ENCODE peak calls at places on chromosomes 5 and 9, in eight cellular contexts. One of them, this sample, is unnamed.

GRCh38 chr9:91948423-91949292 is 1.4 kb downstream of the ROR2 start:
- DNase-seq in colonic mucosa: peak; percentile 57
- DNase-seq in fibroblast of villous mesenchyme: peak; percentile 70
- DNase-seq in HCT116: peak; percentile 65
- DNase-seq in foreskin fibroblast: no peak
- DNase-seq in stomach: peak; percentile 76
- DNase-seq in psoas muscle: no peak
- DNase-seq in epithelial cell of esophagus: peak; percentile 52
- DNase-seq in this sample: peak; percentile 51

GRCh38 chr5:34475249-34475966 is 180.7 kb upstream of the RAI14 start:
- DNase-seq in colonic mucosa: no peak
- DNase-seq in fibroblast of villous mesenchyme: no peak
- DNase-seq in HCT116: no peak
- DNase-seq in foreskin fibroblast: no peak
- DNase-seq in stomach: no peak
- DNase-seq in psoas muscle: no peak
- DNase-seq in epithelial cell of esophagus: no peak
- DNase-seq in this sample: no peak

GRCh38 chr9:92294297-92294676 is 790 bp upstream of the IARS1 start:
- DNase-seq in colonic mucosa: peak; percentile 20
- DNase-seq in fibroblast of villous mesenchyme: peak; percentile 26
- DNase-seq in HCT116: no peak
- DNase-seq in foreskin fibroblast: no peak
- DNase-seq in stomach: no peak
- DNase-seq in psoas muscle: no peak
- DNase-seq in epithelial cell of esophagus: no peak
- DNase-seq in this sample: peak; percentile 38

GRCh38 chr9:69981686-69982450 is 61.8 kb upstream of the MAMDC2 start:
- DNase-seq in colonic mucosa: no peak
- DNase-seq in fibroblast of villous mesenchyme: peak; percentile 10
- DNase-seq in HCT116: no peak
- DNase-seq in foreskin fibroblast: peak; percentile 75
- DNase-seq in stomach: no peak
- DNase-seq in psoas muscle: no peak
- DNase-seq in epithelial cell of esophagus: peak; percentile 64
- DNase-seq in this sample: no peak

GRCh38 chr9:89917861-89918260 is 313.0 kb downstream of the GADD45G start:
- DNase-seq in colonic mucosa: no peak
- DNase-seq in fibroblast of villous mesenchyme: no peak
- DNase-seq in HCT116: no peak
- DNase-seq in foreskin fibroblast: no peak
- DNase-seq in stomach: no peak
- DNase-seq in psoas muscle: no peak
- DNase-seq in epithelial cell of esophagus: no peak
- DNase-seq in this sample: no peak

GRCh38 chr9:123238364-123238763 is 30.0 kb downstream of the STRBP start:
- DNase-seq in colonic mucosa: no peak
- DNase-seq in fibroblast of villous mesenchyme: peak; percentile 22
- DNase-seq in HCT116: no peak
- DNase-seq in foreskin fibroblast: no peak
- DNase-seq in stomach: no peak
- DNase-seq in psoas muscle: no peak
- DNase-seq in epithelial cell of esophagus: no peak
- DNase-seq in this sample: no peak

GRCh38 chr9:8961186-8961666 is 1161.6 kb upstream of the DMAC1 start:
- DNase-seq in colonic mucosa: peak; percentile 17
- DNase-seq in fibroblast of villous mesenchyme: no peak
- DNase-seq in HCT116: no peak
- DNase-seq in foreskin fibroblast: no peak
- DNase-seq in stomach: no peak
- DNase-seq in psoas muscle: peak; percentile 48
- DNase-seq in epithelial cell of esophagus: no peak
- DNase-seq in this sample: no peak

GRCh38 chr5:160197341-160198147 is 31.8 kb upstream of the FABP6 start:
- DNase-seq in colonic mucosa: no peak
- DNase-seq in fibroblast of villous mesenchyme: peak; percentile 73
- DNase-seq in HCT116: no peak
- DNase-seq in foreskin fibroblast: no peak
- DNase-seq in stomach: no peak
- DNase-seq in psoas muscle: no peak
- DNase-seq in epithelial cell of esophagus: no peak
- DNase-seq in this sample: no peak

GRCh38 chr5:112957409-112957808 is 19.2 kb upstream of the DCP2 start:
- DNase-seq in colonic mucosa: no peak
- DNase-seq in fibroblast of villous mesenchyme: no peak
- DNase-seq in HCT116: no peak
- DNase-seq in foreskin fibroblast: no peak
- DNase-seq in stomach: no peak
- DNase-seq in psoas muscle: no peak
- DNase-seq in epithelial cell of esophagus: no peak
- DNase-seq in this sample: no peak

GRCh38 chr5:35205186-35205585 is 25.1 kb downstream of the PRLR start:
- DNase-seq in colonic mucosa: no peak
- DNase-seq in fibroblast of villous mesenchyme: no peak
- DNase-seq in HCT116: no peak
- DNase-seq in foreskin fibroblast: no peak
- DNase-seq in stomach: no peak
- DNase-seq in psoas muscle: no peak
- DNase-seq in epithelial cell of esophagus: no peak
- DNase-seq in this sample: no peak

DNA sequence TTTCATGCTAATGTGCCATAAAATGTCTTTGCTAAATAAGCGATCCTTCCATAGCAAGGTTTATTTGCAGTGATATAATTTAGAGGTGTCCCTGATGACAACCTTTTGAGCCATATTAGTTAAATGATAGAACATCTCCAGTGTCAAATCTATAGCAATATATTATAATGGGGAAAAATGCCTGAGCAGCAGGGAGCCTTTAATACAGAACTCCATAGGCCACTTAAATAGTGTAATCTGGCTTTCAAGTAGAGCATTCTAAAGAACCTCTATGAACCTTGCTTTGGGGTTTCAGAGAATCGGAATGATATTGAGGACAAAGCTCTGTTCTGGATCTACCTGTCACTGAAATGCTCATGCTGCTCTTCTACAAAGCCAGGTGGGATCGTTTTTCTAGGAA is 96.7 kb upstream of the MEF2C start:
- DNase-seq in colonic mucosa: no peak
- DNase-seq in fibroblast of villous mesenchyme: no peak
- DNase-seq in HCT116: no peak
- DNase-seq in foreskin fibroblast: no peak
- DNase-seq in stomach: no peak
- DNase-seq in psoas muscle: no peak
- DNase-seq in epithelial cell of esophagus: no peak
- DNase-seq in this sample: no peak
- TF ChIP-seq CTCF in colonic mucosa: no peak
- TF ChIP-seq CTCF in fibroblast of villous mesenchyme: no peak
- TF ChIP-seq CTCF in HCT116: no peak
- TF ChIP-seq CTCF in foreskin fibroblast: no peak
- TF ChIP-seq CTCF in stomach: no peak
- TF ChIP-seq CTCF in psoas muscle: no peak
- TF ChIP-seq CTCF in epithelial cell of esophagus: no peak
- TF ChIP-seq CTCF in this sample: no peak

GRCh38 chr5:133421394-133421793 is 190.9 kb downstream of the FSTL4 start:
- DNase-seq in colonic mucosa: no peak
- DNase-seq in fibroblast of villous mesenchyme: peak; percentile 4
- DNase-seq in HCT116: no peak
- DNase-seq in foreskin fibroblast: no peak
- DNase-seq in stomach: no peak
- DNase-seq in psoas muscle: no peak
- DNase-seq in epithelial cell of esophagus: peak; percentile 30
- DNase-seq in this sample: peak; percentile 45
- TF ChIP-seq CTCF in colonic mucosa: no peak
- TF ChIP-seq CTCF in fibroblast of villous mesenchyme: peak; percentile 20
- TF ChIP-seq CTCF in HCT116: no peak
- TF ChIP-seq CTCF in foreskin fibroblast: peak; percentile 22
- TF ChIP-seq CTCF in stomach: no peak
- TF ChIP-seq CTCF in psoas muscle: no peak
- TF ChIP-seq CTCF in epithelial cell of esophagus: peak; percentile 11
- TF ChIP-seq CTCF in this sample: no peak

GRCh38 chr5:101018299-101018698 is 115.2 kb upstream of the ST8SIA4 start:
- DNase-seq in colonic mucosa: no peak
- DNase-seq in fibroblast of villous mesenchyme: no peak
- DNase-seq in HCT116: no peak
- DNase-seq in foreskin fibroblast: no peak
- DNase-seq in stomach: no peak
- DNase-seq in psoas muscle: no peak
- DNase-seq in epithelial cell of esophagus: no peak
- DNase-seq in this sample: no peak

GRCh38 chr5:101009758-101010519 is 106.9 kb upstream of the ST8SIA4 start:
- DNase-seq in colonic mucosa: no peak
- DNase-seq in fibroblast of villous mesenchyme: no peak
- DNase-seq in HCT116: no peak
- DNase-seq in foreskin fibroblast: no peak
- DNase-seq in stomach: no peak
- DNase-seq in psoas muscle: no peak
- DNase-seq in epithelial cell of esophagus: no peak
- DNase-seq in this sample: no peak

DNA sequence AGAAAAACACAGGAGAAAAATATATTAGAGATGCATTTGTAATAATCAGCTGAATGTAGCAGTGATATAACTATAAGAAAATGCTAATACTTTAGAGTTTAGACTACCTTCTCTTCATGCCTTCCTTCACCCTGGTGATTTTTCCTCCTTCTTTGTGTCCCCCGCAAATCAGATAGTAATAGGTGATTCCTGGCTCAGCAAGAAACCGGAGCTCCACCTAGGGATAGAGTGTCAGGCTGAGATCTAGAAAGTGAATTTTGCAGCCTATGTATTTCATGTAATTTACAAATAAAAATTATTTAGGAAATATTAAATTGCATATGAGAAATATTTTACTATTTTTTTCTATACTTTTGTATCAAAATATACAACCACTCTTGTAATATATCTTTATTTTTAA is 109.8 kb upstream of the ST8SIA4 start:
- DNase-seq in colonic mucosa: no peak
- DNase-seq in fibroblast of villous mesenchyme: no peak
- DNase-seq in HCT116: no peak
- DNase-seq in foreskin fibroblast: no peak
- DNase-seq in stomach: no peak
- DNase-seq in psoas muscle: no peak
- DNase-seq in epithelial cell of esophagus: no peak
- DNase-seq in this sample: peak; percentile 8
- TF ChIP-seq CTCF in colonic mucosa: no peak
- TF ChIP-seq CTCF in fibroblast of villous mesenchyme: no peak
- TF ChIP-seq CTCF in HCT116: peak; percentile 9
- TF ChIP-seq CTCF in foreskin fibroblast: no peak
- TF ChIP-seq CTCF in stomach: no peak
- TF ChIP-seq CTCF in psoas muscle: no peak
- TF ChIP-seq CTCF in epithelial cell of esophagus: no peak
- TF ChIP-seq CTCF in this sample: no peak

GRCh38 chr9:95938724-95939123 is 63.2 kb downstream of the ERCC6L2 start:
- DNase-seq in colonic mucosa: no peak
- DNase-seq in fibroblast of villous mesenchyme: no peak
- DNase-seq in HCT116: no peak
- DNase-seq in foreskin fibroblast: no peak
- DNase-seq in stomach: no peak
- DNase-seq in psoas muscle: no peak
- DNase-seq in epithelial cell of esophagus: no peak
- DNase-seq in this sample: no peak
- TF ChIP-seq CTCF in colonic mucosa: no peak
- TF ChIP-seq CTCF in fibroblast of villous mesenchyme: peak; percentile 3
- TF ChIP-seq CTCF in HCT116: no peak
- TF ChIP-seq CTCF in foreskin fibroblast: no peak
- TF ChIP-seq CTCF in stomach: no peak
- TF ChIP-seq CTCF in psoas muscle: no peak
- TF ChIP-seq CTCF in epithelial cell of esophagus: no peak
- TF ChIP-seq CTCF in this sample: no peak

GRCh38 chr9:12640021-12640587 is 53.1 kb upstream of the TYRP1 start:
- DNase-seq in colonic mucosa: no peak
- DNase-seq in fibroblast of villous mesenchyme: peak; percentile 70
- DNase-seq in HCT116: peak; percentile 26
- DNase-seq in foreskin fibroblast: peak; percentile 2
- DNase-seq in stomach: no peak
- DNase-seq in psoas muscle: no peak
- DNase-seq in epithelial cell of esophagus: peak; percentile 73
- DNase-seq in this sample: no peak
- TF ChIP-seq CTCF in colonic mucosa: peak; percentile 19
- TF ChIP-seq CTCF in fibroblast of villous mesenchyme: peak; percentile 59
- TF ChIP-seq CTCF in HCT116: peak; percentile 9
- TF ChIP-seq CTCF in foreskin fibroblast: peak; percentile 17
- TF ChIP-seq CTCF in stomach: no peak
- TF ChIP-seq CTCF in psoas muscle: peak; percentile 56
- TF ChIP-seq CTCF in epithelial cell of esophagus: peak; percentile 61
- TF ChIP-seq CTCF in this sample: no peak

GRCh38 chr9:37591775-37592107 is 656 bp downstream of the TOMM5 start:
- DNase-seq in colonic mucosa: no peak
- DNase-seq in fibroblast of villous mesenchyme: no peak
- DNase-seq in HCT116: no peak
- DNase-seq in foreskin fibroblast: no peak
- DNase-seq in stomach: no peak
- DNase-seq in psoas muscle: no peak
- DNase-seq in epithelial cell of esophagus: no peak
- DNase-seq in this sample: no peak

GRCh38 chr9:37596504-37596903 is 4.1 kb upstream of the TOMM5 start:
- DNase-seq in colonic mucosa: no peak
- DNase-seq in fibroblast of villous mesenchyme: no peak
- DNase-seq in HCT116: no peak
- DNase-seq in foreskin fibroblast: no peak
- DNase-seq in stomach: no peak
- DNase-seq in psoas muscle: no peak
- DNase-seq in epithelial cell of esophagus: peak; percentile 48
- DNase-seq in this sample: no peak

GRCh38 chr9:37587521-37587920 is 4.9 kb downstream of the TOMM5 start:
- DNase-seq in colonic mucosa: no peak
- DNase-seq in fibroblast of villous mesenchyme: no peak
- DNase-seq in HCT116: no peak
- DNase-seq in foreskin fibroblast: no peak
- DNase-seq in stomach: no peak
- DNase-seq in psoas muscle: no peak
- DNase-seq in epithelial cell of esophagus: no peak
- DNase-seq in this sample: no peak

GRCh38 chr9:37593877-37594448 is 1.6 kb upstream of the TOMM5 start:
- DNase-seq in colonic mucosa: no peak
- DNase-seq in fibroblast of villous mesenchyme: no peak
- DNase-seq in HCT116: no peak
- DNase-seq in foreskin fibroblast: peak; percentile 32
- DNase-seq in stomach: no peak
- DNase-seq in psoas muscle: no peak
- DNase-seq in epithelial cell of esophagus: no peak
- DNase-seq in this sample: no peak

GRCh38 chr9:37592108-37592951 is at the start of gene TOMM5:
- DNase-seq in colonic mucosa: peak; percentile 96
- DNase-seq in fibroblast of villous mesenchyme: peak; percentile 96
- DNase-seq in HCT116: peak; percentile 89
- DNase-seq in foreskin fibroblast: peak; percentile 92
- DNase-seq in stomach: peak; percentile 93
- DNase-seq in psoas muscle: peak; percentile 97
- DNase-seq in epithelial cell of esophagus: peak; percentile 97
- DNase-seq in this sample: peak; percentile 94
- TF ChIP-seq CTCF in colonic mucosa: no peak
- TF ChIP-seq CTCF in fibroblast of villous mesenchyme: no peak
- TF ChIP-seq CTCF in HCT116: no peak
- TF ChIP-seq CTCF in foreskin fibroblast: no peak
- TF ChIP-seq CTCF in stomach: no peak
- TF ChIP-seq CTCF in psoas muscle: no peak
- TF ChIP-seq CTCF in epithelial cell of esophagus: no peak
- TF ChIP-seq CTCF in this sample: no peak

GRCh38 chr5:111072949-111073682 is 1.6 kb downstream of the TSLP start:
- DNase-seq in colonic mucosa: peak; percentile 64
- DNase-seq in fibroblast of villous mesenchyme: peak; percentile 34
- DNase-seq in HCT116: peak; percentile 19
- DNase-seq in foreskin fibroblast: peak; percentile 41
- DNase-seq in stomach: peak; percentile 28
- DNase-seq in psoas muscle: peak; percentile 85
- DNase-seq in epithelial cell of esophagus: peak; percentile 50
- DNase-seq in this sample: peak; percentile 78
- TF ChIP-seq CTCF in colonic mucosa: no peak
- TF ChIP-seq CTCF in fibroblast of villous mesenchyme: no peak
- TF ChIP-seq CTCF in HCT116: no peak
- TF ChIP-seq CTCF in foreskin fibroblast: no peak
- TF ChIP-seq CTCF in stomach: no peak
- TF ChIP-seq CTCF in psoas muscle: no peak
- TF ChIP-seq CTCF in epithelial cell of esophagus: peak; percentile 4
- TF ChIP-seq CTCF in this sample: no peak